ENCODE peak calls at places on chromosomes 13 and 19, in ten cellular contexts. G, R, Q, C, A, K, L, B, U and F are unnamed samples.

GRCh38 chr13:101614491-101614890 is 162.0 kb downstream of the ITGBL1 start:
- DNase-seq in G (no peak), R (no peak), Q (no peak), C (no peak), A (no peak), K (no peak), L (no peak), B (no peak), U (no peak), F (no peak)

GRCh38 chr19:33622505-33622808 is 704 bp downstream of the CHST8 start:
- DNase-seq in G (no peak), R (no peak), Q (no peak), C (no peak), A (no peak), K (no peak), L (no peak), B (peak; percentile 81), U (no peak), F (no peak)

GRCh38 chr13:85413664-85414063 is 385.6 kb downstream of the SLITRK6 start:
- DNase-seq in G (no peak), R (no peak), Q (no peak), C (no peak), A (no peak), K (no peak), L (no peak), B (no peak), U (no peak), F (no peak)

GRCh38 chr13:113078895-113079720 is 26.5 kb upstream of the F7 start:
- DNase-seq in G (no peak), R (peak; percentile 30), Q (peak; percentile 23), C (peak; percentile 37), A (no peak), K (no peak), L (no peak), B (no peak), U (no peak), F (no peak)

GRCh38 chr19:55206664-55207500 is 2.4 kb downstream of the PTPRH start:
- DNase-seq in G (peak; percentile 57), R (no peak), Q (peak; percentile 84), C (peak; percentile 86), A (peak; percentile 94), K (peak; percentile 88), L (peak; percentile 79), B (peak; percentile 84), U (no peak), F (peak; percentile 89)

GRCh38 chr19:45016388-45017314 is 15.4 kb downstream of the RELB start:
- DNase-seq in G (peak; percentile 62), R (peak; percentile 93), Q (peak; percentile 69), C (no peak), A (peak; percentile 66), K (peak; percentile 83), L (peak; percentile 46), B (no peak), U (peak; percentile 66), F (peak; percentile 70)

GRCh38 chr19:21135433-21135832 is 6.4 kb upstream of the ZNF431 start:
- DNase-seq in G (no peak), R (no peak), Q (no peak), C (no peak), A (no peak), K (no peak), L (no peak), B (no peak), U (no peak), F (no peak)

GRCh38 chr19:50332264-50333038 is 3.3 kb upstream of the KCNC3 start:
- DNase-seq in G (no peak), R (no peak), Q (peak; percentile 44), C (no peak), A (peak; percentile 60), K (no peak), L (no peak), B (no peak), U (no peak), F (no peak)

GRCh38 chr19:48571378-48572162 is 19.6 kb downstream of the SULT2B1 start:
- DNase-seq in G (no peak), R (no peak), Q (no peak), C (no peak), A (peak; percentile 42), K (peak; percentile 83), L (no peak), B (no peak), U (no peak), F (no peak)

GRCh38 chr19:7554990-7555864 is 19.7 kb downstream of the PNPLA6 start:
- DNase-seq in G (no peak), R (no peak), Q (peak; percentile 46), C (no peak), A (no peak), K (no peak), L (no peak), B (peak; percentile 87), U (no peak), F (no peak)

GRCh38 chr19:50646074-50646807 is 3.0 kb upstream of the C19orf81 start:
- DNase-seq in G (no peak), R (no peak), Q (no peak), C (no peak), A (no peak), K (no peak), L (no peak), B (no peak), U (no peak), F (no peak)

GRCh38 chr19:19218911-19219310 is 7.2 kb downstream of the NCAN start:
- DNase-seq in G (no peak), R (no peak), Q (no peak), C (no peak), A (no peak), K (no peak), L (no peak), B (peak; percentile 79), U (no peak), F (no peak)

GRCh38 chr19:19215792-19216191 is 4.0 kb downstream of the NCAN start:
- DNase-seq in G (no peak), R (no peak), Q (no peak), C (no peak), A (no peak), K (no peak), L (no peak), B (no peak), U (no peak), F (no peak)

GRCh38 chr19:19214892-19215291 is 3.1 kb downstream of the NCAN start:
- DNase-seq in G (no peak), R (no peak), Q (no peak), C (no peak), A (peak; percentile 33), K (no peak), L (peak; percentile 50), B (no peak), U (no peak), F (no peak)

GRCh38 chr19:19213822-19214558 is 2.2 kb downstream of the NCAN start:
- DNase-seq in G (no peak), R (no peak), Q (no peak), C (no peak), A (no peak), K (no peak), L (no peak), B (no peak), U (no peak), F (no peak)

GRCh38 chr19:19217110-19217509 is 5.4 kb downstream of the NCAN start:
- DNase-seq in G (no peak), R (no peak), Q (no peak), C (no peak), A (no peak), K (no peak), L (no peak), B (no peak), U (no peak), F (no peak)
- H3K27ac ChIP-seq in G (no peak overlapping the region), R (no peak overlapping the region), Q (no peak overlapping the region), C (no peak overlapping the region), A (no peak overlapping the region), K (no peak overlapping the region), L (no peak overlapping the region), B (no peak overlapping the region), U (no peak overlapping the region), F (no peak overlapping the region)

DNA sequence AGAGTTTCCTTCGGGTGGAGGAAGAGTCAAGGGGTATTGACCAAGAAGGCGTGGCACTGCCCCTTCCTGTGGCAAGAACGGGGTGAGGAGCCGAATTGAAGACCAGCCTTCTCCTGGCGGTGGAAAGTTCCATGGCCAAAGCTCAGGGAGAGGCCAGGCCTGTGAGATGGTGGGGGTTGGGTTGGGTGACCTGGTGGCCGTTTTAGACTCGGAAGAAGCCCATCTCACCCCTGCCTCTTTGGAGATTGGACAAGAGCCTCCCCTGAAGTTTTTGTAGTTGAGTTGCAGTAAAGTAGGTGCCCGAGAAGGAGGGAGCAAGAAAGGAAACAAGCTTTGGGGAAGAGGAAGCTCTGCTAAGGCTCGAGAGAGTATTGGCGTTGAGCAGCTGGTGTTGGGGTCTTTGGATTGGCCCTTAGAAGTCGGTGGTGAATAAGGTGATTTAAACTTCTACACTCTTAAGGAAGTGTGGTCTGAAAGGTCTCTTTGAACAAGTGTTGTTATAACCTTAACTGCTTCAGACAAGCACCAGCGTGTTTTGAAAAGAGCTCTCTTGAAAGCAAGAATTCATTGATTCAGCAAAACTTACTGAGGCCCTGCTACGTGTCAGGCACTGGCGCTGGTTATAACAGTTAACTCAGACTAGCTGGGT is 964 bp downstream of the SPINT2 start:
- DNase-seq in G (no peak), R (no peak), Q (peak; percentile 75), C (no peak), A (peak; percentile 58), K (peak; percentile 63), L (no peak), B (no peak), U (peak; percentile 26), F (no peak)
- H3K4me1 ChIP-seq in G (peaks cover 38% of the 10 kb centered on the region), R (peaks cover 17% of the 10 kb centered on the region), Q (peaks cover 1% of the 10 kb centered on the region), C (peaks cover 43% of the 10 kb centered on the region), A (peaks cover 61% of the 10 kb centered on the region), K (peaks cover 37% of the 10 kb centered on the region), L (peaks cover 13% of the 10 kb centered on the region), B (peaks cover 41% of the 10 kb centered on the region), U (peaks cover 10% of the 10 kb centered on the region), F (no peaks in the 10 kb centered on the region)

GRCh38 chr19:56476671-56477428 is at the start of gene ZNF667:
- DNase-seq in G (no peak), R (no peak), Q (peak; percentile 47), C (no peak), A (no peak), K (no peak), L (no peak), B (peak; percentile 93), U (peak; percentile 40), F (no peak)

GRCh38 chr19:56476093-56476492 is 1.1 kb downstream of the ZNF667 start:
- DNase-seq in G (no peak), R (no peak), Q (no peak), C (no peak), A (no peak), K (no peak), L (no peak), B (peak; percentile 48), U (no peak), F (no peak)

GRCh38 chr19:56477429-56478338 is 539 bp upstream of the ZNF667 start:
- DNase-seq in G (peak; percentile 86), R (peak; percentile 48), Q (peak; percentile 94), C (peak; percentile 91), A (peak; percentile 79), K (peak; percentile 59), L (peak; percentile 93), B (peak; percentile 94), U (peak; percentile 81), F (peak; percentile 93)
- H3K27ac ChIP-seq in G (peak overlapping the region; percentile 82), R (no peak overlapping the region), Q (no peak overlapping the region), C (peak overlapping the region; percentile 74), A (peak overlapping the region; percentile 82), K (peak overlapping the region; percentile 71), L (peak overlapping the region; percentile 90), B (peak overlapping the region; percentile 67), U (peak overlapping the region; percentile 82), F (peak overlapping the region; percentile 91)

DNA sequence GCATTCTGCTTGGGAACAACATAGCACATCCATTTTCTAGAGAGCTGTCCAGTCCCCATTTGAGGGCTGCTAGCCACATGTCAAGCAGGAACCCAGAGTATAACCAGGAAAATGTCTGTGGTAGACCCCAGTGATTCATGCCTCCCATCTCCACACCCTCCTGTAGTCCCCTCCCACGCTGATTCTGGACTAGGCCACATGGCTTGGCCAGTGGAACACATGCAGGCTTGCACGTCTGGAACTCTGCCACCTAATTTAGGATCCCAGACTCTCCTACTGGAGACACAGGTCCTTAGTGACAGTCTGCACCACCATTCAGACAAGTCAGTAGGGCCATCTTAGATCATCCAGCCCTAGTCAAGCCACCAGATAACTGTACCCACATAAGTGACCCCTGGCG is 149.8 kb downstream of the ZIC5 start:
- DNase-seq in G (no peak), R (no peak), Q (no peak), C (no peak), A (no peak), K (no peak), L (no peak), B (no peak), U (no peak), F (no peak)
- H3K4me1 ChIP-seq in G (no peaks in the 10 kb centered on the region), R (peaks cover 20% of the 10 kb centered on the region), Q (no peaks in the 10 kb centered on the region), C (no peaks in the 10 kb centered on the region), A (no peaks in the 10 kb centered on the region), K (no peaks in the 10 kb centered on the region), L (no peaks in the 10 kb centered on the region), B (no peaks in the 10 kb centered on the region), U (peaks cover 14% of the 10 kb centered on the region), F (no peaks in the 10 kb centered on the region)